ENCODE peak calls at places on chromosomes 2 and 18, in four cellular contexts. One of them, this sample, is unnamed.

GRCh38 chr2:68466361-68466777 is 725 bp downstream of the FBXO48 start:
- DNase-seq in K562: peak; percentile 11
- DNase-seq in GM12891: no peak
- DNase-seq in GM12878: no peak
- DNase-seq in this sample: peak; percentile 63

GRCh38 chr2:230347659-230348305 is 20.8 kb downstream of the SP140L start:
- DNase-seq in K562: no peak
- DNase-seq in GM12891: no peak
- DNase-seq in GM12878: peak; percentile 32
- DNase-seq in this sample: no peak

GRCh38 chr2:40844353-40845277 is 392.7 kb upstream of the SLC8A1 start:
- DNase-seq in K562: no peak
- DNase-seq in GM12891: no peak
- DNase-seq in GM12878: no peak
- DNase-seq in this sample: no peak

GRCh38 chr2:153230977-153231376 is 247.6 kb downstream of the RPRM start:
- DNase-seq in K562: no peak
- DNase-seq in GM12891: no peak
- DNase-seq in GM12878: no peak
- DNase-seq in this sample: no peak

GRCh38 chr18:12773369-12773768 is 70.5 kb downstream of the PSMG2 start:
- DNase-seq in K562: no peak
- DNase-seq in GM12891: no peak
- DNase-seq in GM12878: no peak
- DNase-seq in this sample: no peak

GRCh38 chr18:37294951-37295350 is 270.6 kb downstream of the CELF4 start:
- DNase-seq in K562: peak; percentile 77
- DNase-seq in GM12891: no peak
- DNase-seq in GM12878: no peak
- DNase-seq in this sample: peak; percentile 10

GRCh38 chr2:27893031-27893430 is 2.5 kb downstream of the BABAM2 start:
- DNase-seq in K562: no peak
- DNase-seq in GM12891: no peak
- DNase-seq in GM12878: no peak
- DNase-seq in this sample: no peak

GRCh38 chr18:45670281-45670962 is 53.6 kb upstream of the SLC14A1 start:
- DNase-seq in K562: peak; percentile 73
- DNase-seq in GM12891: no peak
- DNase-seq in GM12878: no peak
- DNase-seq in this sample: peak; percentile 98

GRCh38 chr2:54519841-54520459 is 63.8 kb downstream of the SPTBN1 start:
- DNase-seq in K562: no peak
- DNase-seq in GM12891: no peak
- DNase-seq in GM12878: no peak
- DNase-seq in this sample: no peak

GRCh38 chr2:44912660-44913059 is 28.8 kb upstream of the SIX3 start:
- DNase-seq in K562: no peak
- DNase-seq in GM12891: no peak
- DNase-seq in GM12878: no peak
- DNase-seq in this sample: no peak

GRCh38 chr2:184611221-184612085 is 13.1 kb downstream of the ZNF804A start:
- DNase-seq in K562: peak; percentile 15
- DNase-seq in GM12891: no peak
- DNase-seq in GM12878: no peak
- DNase-seq in this sample: no peak

GRCh38 chr2:3486047-3487027 is 33.0 kb downstream of the ADI1 start:
- DNase-seq in K562: no peak
- DNase-seq in GM12891: no peak
- DNase-seq in GM12878: no peak
- DNase-seq in this sample: no peak

GRCh38 chr2:89000235-89000634 is 308.8 kb downstream of the RPIA start:
- DNase-seq in K562: no peak
- DNase-seq in GM12891: no peak
- DNase-seq in GM12878: no peak
- DNase-seq in this sample: no peak

GRCh38 chr2:165876269-165876668 is 77.3 kb downstream of the TTC21B start:
- DNase-seq in K562: no peak
- DNase-seq in GM12891: no peak
- DNase-seq in GM12878: no peak
- DNase-seq in this sample: no peak

GRCh38 chr18:78561757-78562445 is 417.7 kb upstream of the SALL3 start:
- DNase-seq in K562: no peak
- DNase-seq in GM12891: no peak
- DNase-seq in GM12878: no peak
- DNase-seq in this sample: no peak

GRCh38 chr2:219082332-219082958 is 21.7 kb upstream of the IHH start:
- DNase-seq in K562: no peak
- DNase-seq in GM12891: no peak
- DNase-seq in GM12878: no peak
- DNase-seq in this sample: no peak

GRCh38 chr2:148259674-148260073 is 238.8 kb downstream of the MBD5 start:
- DNase-seq in K562: peak; percentile 12
- DNase-seq in GM12891: no peak
- DNase-seq in GM12878: no peak
- DNase-seq in this sample: no peak

DNA sequence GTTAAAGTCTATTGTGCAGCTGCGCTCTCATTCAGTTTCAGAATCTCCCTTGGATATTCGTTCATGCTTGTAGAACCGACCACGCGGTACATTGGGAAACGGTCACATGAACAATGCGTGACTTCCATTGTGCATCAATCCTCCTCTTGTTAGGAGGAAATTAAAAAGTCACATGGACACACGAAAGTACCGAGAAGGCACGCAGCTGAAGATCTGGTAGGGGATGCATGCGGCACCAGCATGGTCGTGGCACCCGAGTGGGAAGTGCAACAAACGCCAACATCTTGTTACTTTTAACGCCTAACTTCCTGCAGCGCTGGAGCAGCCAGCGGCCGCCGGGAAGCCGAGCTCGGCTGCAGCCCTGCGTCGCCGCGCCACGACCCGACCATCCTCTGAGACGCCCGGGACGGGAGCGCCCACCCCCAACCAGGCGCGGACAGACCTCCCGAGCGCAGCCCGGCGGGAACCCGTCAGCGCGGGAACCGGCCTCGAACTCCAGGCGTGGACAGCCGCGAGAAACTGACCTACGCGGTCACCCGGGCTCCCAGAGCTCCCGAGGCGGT is 412 bp downstream of the OSBPL1A start:
- DNase-seq in K562: no peak
- DNase-seq in GM12891: no peak
- DNase-seq in GM12878: no peak
- DNase-seq in this sample: peak; percentile 78
- TF ChIP-seq POLR2AphosphoS5 in K562: no peak
- TF ChIP-seq POLR2AphosphoS5 in GM12891: no peak
- TF ChIP-seq POLR2AphosphoS5 in GM12878: no peak
- TF ChIP-seq POLR2AphosphoS5 in this sample: peak; percentile 91

DNA sequence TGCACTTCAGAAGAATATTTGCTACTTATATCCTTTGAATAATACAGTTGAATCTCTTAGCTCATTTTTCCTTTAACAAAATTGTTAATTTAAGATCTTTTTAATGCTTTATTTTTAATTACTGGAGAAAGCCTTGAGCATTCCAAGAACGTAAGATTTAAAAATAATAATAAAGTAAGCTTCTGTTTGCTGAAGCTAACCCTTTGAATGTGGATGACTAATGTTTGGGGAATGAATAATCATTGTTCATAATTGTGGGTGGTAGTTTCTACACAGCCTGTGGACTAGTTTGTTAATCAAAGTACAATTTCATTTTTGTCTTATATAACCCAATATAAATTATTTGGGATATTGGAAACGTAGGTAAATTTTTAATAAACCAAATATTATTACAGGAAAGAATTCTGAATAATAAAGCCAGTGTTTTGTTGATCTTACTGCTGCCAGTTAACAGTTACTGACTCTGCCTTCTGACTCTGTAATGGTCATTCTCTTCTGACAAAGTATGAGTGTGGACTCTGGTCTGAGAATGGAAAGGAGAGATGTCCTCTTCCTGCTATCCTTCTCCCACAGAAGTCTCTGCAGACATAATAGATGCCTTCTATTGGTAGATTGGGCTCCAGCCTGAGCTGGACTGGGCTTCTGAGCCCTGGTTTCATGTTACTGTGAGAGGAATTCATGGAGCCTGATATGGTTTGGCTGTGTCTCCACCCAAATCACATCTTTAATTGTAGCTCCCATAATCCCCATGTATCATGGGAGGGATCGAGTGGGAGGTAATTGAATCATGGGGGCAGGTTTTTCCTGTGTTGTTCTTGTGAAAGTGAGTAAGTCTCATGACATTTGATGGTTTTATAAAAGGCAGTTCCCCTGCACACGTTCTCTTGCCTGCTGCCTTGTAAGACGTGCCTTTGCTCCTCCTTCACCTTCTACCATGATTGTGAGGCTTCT is 292.7 kb upstream of the SLC39A10 start:
- DNase-seq in K562: no peak
- DNase-seq in GM12891: no peak
- DNase-seq in GM12878: no peak
- DNase-seq in this sample: no peak
- TF ChIP-seq SPI1 in K562: no peak
- TF ChIP-seq SPI1 in GM12891: no peak
- TF ChIP-seq SPI1 in GM12878: no peak
- TF ChIP-seq SPI1 in this sample: no peak

DNA sequence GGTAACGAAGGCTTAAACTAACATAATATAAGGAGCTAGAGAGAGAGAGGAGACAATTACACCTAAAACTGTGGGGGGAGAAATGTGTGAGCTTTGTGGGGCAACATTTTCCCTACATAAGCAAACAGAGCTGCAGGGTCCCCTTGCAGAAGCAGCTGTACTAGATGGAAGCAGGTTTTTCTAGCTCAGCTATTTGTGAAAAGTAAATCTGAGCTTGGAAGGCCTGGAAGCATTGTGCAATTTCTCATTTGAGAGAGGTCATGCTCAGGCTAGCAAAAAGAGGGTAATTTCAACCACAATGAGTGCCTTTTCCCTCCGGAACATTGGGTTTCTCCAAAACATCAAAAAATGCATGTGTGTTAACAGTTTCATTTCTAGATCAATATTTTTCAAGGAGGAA is 130.0 kb downstream of the ARL4C start:
- DNase-seq in K562: no peak
- DNase-seq in GM12891: no peak
- DNase-seq in GM12878: no peak
- DNase-seq in this sample: peak; percentile 13
- TF ChIP-seq POLR2AphosphoS5 in K562: no peak
- TF ChIP-seq POLR2AphosphoS5 in GM12891: no peak
- TF ChIP-seq POLR2AphosphoS5 in GM12878: no peak
- TF ChIP-seq POLR2AphosphoS5 in this sample: no peak

DNA sequence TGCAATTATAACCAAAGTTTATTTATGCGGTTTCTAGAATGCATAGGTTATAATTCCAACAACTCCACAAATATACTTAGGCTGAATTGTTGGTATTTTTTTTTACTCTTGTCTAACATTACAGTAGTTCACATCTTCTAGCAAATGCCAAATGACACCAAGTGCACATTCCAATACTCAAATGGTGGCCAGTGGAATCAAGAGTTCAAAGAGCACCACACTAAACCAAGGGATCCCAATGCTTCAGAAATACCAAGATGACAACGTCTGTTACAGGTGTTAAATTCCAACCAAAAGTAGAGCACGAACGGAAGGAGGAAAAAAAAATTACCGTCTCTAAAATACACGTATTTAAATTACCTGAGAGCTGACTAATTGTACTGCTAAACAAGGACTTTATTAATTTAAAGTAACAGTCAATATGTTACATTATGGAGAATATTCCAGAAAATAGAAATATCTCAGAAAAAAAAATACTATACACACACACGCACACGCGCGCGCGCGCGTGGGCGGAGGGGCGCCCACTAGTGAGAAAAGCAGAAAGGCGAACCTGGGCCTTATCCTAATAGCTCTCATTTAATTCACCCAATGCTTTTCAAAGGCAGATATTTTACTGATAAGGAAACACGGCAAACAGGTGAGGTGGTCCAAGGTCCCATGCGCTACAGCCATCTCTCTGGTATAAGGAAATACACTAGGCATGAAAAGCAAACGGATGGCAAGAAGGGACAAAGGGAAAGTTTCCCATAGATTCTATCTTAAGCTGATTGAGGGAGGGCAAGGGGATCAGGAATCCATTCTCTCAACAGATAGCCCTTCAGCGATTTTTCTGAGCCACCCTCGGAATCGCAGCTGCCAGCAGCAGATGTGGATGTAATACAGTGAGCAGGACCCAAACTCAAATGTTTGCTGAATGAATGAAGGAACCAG is 136.5 kb downstream of the TMEM247 start:
- DNase-seq in K562: no peak
- DNase-seq in GM12891: no peak
- DNase-seq in GM12878: no peak
- DNase-seq in this sample: peak; percentile 13
- TF ChIP-seq SPI1 in K562: no peak
- TF ChIP-seq SPI1 in GM12891: no peak
- TF ChIP-seq SPI1 in GM12878: no peak
- TF ChIP-seq SPI1 in this sample: no peak

This sample was measured in HL-60.